ENCODE peak calls at places on chromosomes 3 and 15, in five cellular contexts. X is Caco-2, Y is IMR-90, M is breast epithelium, P is sigmoid colon. I is an unnamed sample.

GRCh38 chr3:158443632-158444031 is 127.4 kb upstream of the MLF1 start:
- DNase-seq in P (no peak), X (no peak), M (no peak), Y (no peak), I (no peak)

GRCh38 chr3:14922863-14923262 is 24.5 kb upstream of the NR2C2 start:
- DNase-seq in P (no peak), X (no peak), M (no peak), Y (no peak), I (no peak)

GRCh38 chr3:145807990-145808389 is 353.0 kb downstream of the PLOD2 start:
- DNase-seq in M (no peak), P (no peak), Y (peak; percentile 6), X (no peak), I (no peak)

GRCh38 chr3:39748002-39748401 is 61.4 kb upstream of the MYRIP start:
- DNase-seq in M (no peak), P (no peak), X (no peak), Y (no peak), I (no peak)

GRCh38 chr3:26015752-26016151 is 225.9 kb downstream of the OXSM start:
- DNase-seq in X (no peak), P (no peak), M (no peak), Y (no peak), I (no peak)

GRCh38 chr3:196336319-196337145 is 1.7 kb downstream of the TM4SF19 start:
- DNase-seq in X (no peak), Y (no peak), M (no peak), P (no peak), I (no peak)

GRCh38 chr3:100993309-100993708 is at the start of gene ABI3BP:
- DNase-seq in P (peak; percentile 93), M (no peak), X (no peak), Y (peak; percentile 89), I (peak; percentile 47)

GRCh38 chr3:4688411-4688810 is 195.3 kb downstream of the ITPR1 start:
- DNase-seq in M (no peak), Y (no peak), X (no peak), P (no peak), I (no peak)

GRCh38 chr15:86316216-86316615 is 236.5 kb downstream of the AGBL1 start:
- DNase-seq in P (no peak), X (no peak), Y (no peak), M (no peak), I (no peak)

GRCh38 chr15:62912808-62913207 is 129.7 kb upstream of the TPM1 start:
- DNase-seq in P (no peak), Y (no peak), M (no peak), X (no peak), I (no peak)

GRCh38 chr15:89645680-89646079 is 9.6 kb downstream of the KIF7 start:
- DNase-seq in Y (no peak), M (no peak), X (no peak), P (peak; percentile 59), I (no peak)

GRCh38 chr3:165193392-165194268 is 2.6 kb downstream of the SLITRK3 start:
- DNase-seq in P (no peak), M (no peak), X (no peak), Y (no peak), I (no peak)

GRCh38 chr3:183548262-183548769 is 7.2 kb downstream of the KLHL6 start:
- DNase-seq in P (no peak), M (no peak), Y (peak; percentile 72), X (peak; percentile 86), I (no peak)

GRCh38 chr3:66427352-66427751 is 73.5 kb downstream of the LRIG1 start:
- DNase-seq in Y (no peak), M (no peak), P (peak; percentile 28), X (no peak), I (no peak)

GRCh38 chr3:557972-558371 is 361.4 kb downstream of the CHL1 start:
- DNase-seq in Y (no peak), M (no peak), P (no peak), X (no peak), I (no peak)

GRCh38 chr15:96230557-96231181 is 99.8 kb upstream of the NR2F2 start:
- DNase-seq in X (no peak), M (no peak), P (no peak), Y (peak; percentile 72), I (no peak)

GRCh38 chr15:86570738-86571137 is 491.1 kb downstream of the AGBL1 start:
- DNase-seq in Y (no peak), X (no peak), P (no peak), M (no peak), I (peak; percentile 43)

GRCh38 chr3:193857996-193858395 is 265.0 kb downstream of the OPA1 start:
- DNase-seq in M (no peak), P (peak; percentile 71), X (no peak), Y (peak; percentile 89), I (no peak)

GRCh38 chr15:67812232-67812631 is 13.1 kb upstream of the SKOR1 start:
- DNase-seq in X (peak; percentile 25), P (peak; percentile 35), Y (no peak), M (peak; percentile 37), I (peak; percentile 42)

GRCh38 chr3:196969001-196969659 is 497 bp upstream of the PIGZ start:
- DNase-seq in Y (no peak), M (no peak), X (no peak), P (no peak), I (peak; percentile 51)

GRCh38 chr15:70461992-70462391 is 301.4 kb downstream of the UACA start:
- DNase-seq in P (no peak), M (no peak), X (no peak), Y (no peak), I (no peak)

GRCh38 chr15:70465812-70466211 is 297.5 kb downstream of the UACA start:
- DNase-seq in Y (no peak), X (no peak), P (no peak), M (no peak), I (no peak)

GRCh38 chr15:70463453-70463834 is 299.9 kb downstream of the UACA start:
- DNase-seq in X (no peak), M (no peak), Y (no peak), P (no peak), I (no peak)

GRCh38 chr15:70466305-70466704 is 297.1 kb downstream of the UACA start:
- DNase-seq in Y (no peak), P (no peak), M (no peak), X (no peak), I (no peak)

GRCh38 chr15:70461017-70461416 is 302.3 kb downstream of the UACA start:
- DNase-seq in P (no peak), M (no peak), Y (no peak), X (no peak), I (no peak)
- H3K4me1 ChIP-seq in P (peaks cover 7% of the 10 kb centered on the region), M (no peaks in the 10 kb centered on the region), Y (no peaks in the 10 kb centered on the region), X (no peaks in the 10 kb centered on the region), I (peaks cover 19% of the 10 kb centered on the region)

GRCh38 chr3:89314454-89314853 is 207.0 kb downstream of the EPHA3 start:
- DNase-seq in Y (peak; percentile 44), M (no peak), X (no peak), P (no peak), I (no peak)
- TF ChIP-seq CTCF in Y (peak; percentile 18), M (no peak), X (no peak), P (no peak), I (no peak)

GRCh38 chr3:53162672-53163458 is 1.9 kb downstream of the PRKCD start:
- DNase-seq in P (no peak), Y (no peak), M (no peak), X (no peak), I (no peak)
- H3K4me3 ChIP-seq in P (peak overlapping the region; percentile 57), Y (peak overlapping the region; percentile 99), M (peak overlapping the region; percentile 92), X (peak overlapping the region; percentile 84), I (peak overlapping the region; percentile 59)

DNA sequence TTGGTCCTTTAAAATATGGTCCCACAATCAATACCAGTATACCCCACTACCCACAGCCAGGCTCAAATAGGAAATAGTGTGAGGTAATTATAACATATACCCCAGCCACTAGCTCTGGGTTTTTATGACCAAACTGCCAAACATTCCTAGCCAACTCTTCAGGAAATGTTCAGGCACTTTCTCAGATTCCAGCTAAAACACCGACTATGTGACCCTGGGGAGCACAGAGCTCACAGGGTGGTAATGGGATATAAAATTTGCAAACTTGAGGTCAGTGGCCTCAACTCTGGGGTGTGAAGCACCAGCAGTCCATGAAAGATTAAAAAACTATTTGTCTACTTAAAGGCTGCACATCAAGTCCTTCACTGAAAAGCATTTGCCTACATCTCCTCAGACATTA is 12.9 kb downstream of the FBN1 start:
- DNase-seq in P (no peak), X (no peak), Y (no peak), M (no peak), I (no peak)
- H3K4me1 ChIP-seq in P (peaks cover 8% of the 10 kb centered on the region), X (no peaks in the 10 kb centered on the region), Y (peaks cover 30% of the 10 kb centered on the region), M (no peaks in the 10 kb centered on the region), I (no peaks in the 10 kb centered on the region)

I was measured in upper lobe of left lung.